ENCODE peak calls at places on chromosomes 12 and 14, in ten cellular contexts. P, Y, B, V, W, O, K, F, Z and N are unnamed samples.
A peak's percentile ranks its signal among the peaks of the same experiment; 100 is the strongest.

GRCh38 chr12:7503686-7504085 is at the start of gene CD163:
- ATAC-seq in P (no peak), Y (no peak), B (no peak), V (no peak), W (no peak), O (no peak), K (no peak), F (no peak), Z (peak; percentile 44), N (no peak)

GRCh38 chr12:96354326-96354725 is 45.9 kb downstream of the CDK17 start:
- ATAC-seq in P (no peak), Y (no peak), B (no peak), V (no peak), W (no peak), O (no peak), K (no peak), F (no peak), Z (no peak), N (no peak)

GRCh38 chr14:88228519-88229236 is 94.4 kb downstream of the KCNK10 start:
- ATAC-seq in P (peak; percentile 69), Y (no peak), B (no peak), V (no peak), W (peak; percentile 45), O (no peak), K (no peak), F (no peak), Z (no peak), N (peak; percentile 80)

GRCh38 chr12:132672116-132672515 is 15.0 kb downstream of the POLE start:
- ATAC-seq in P (no peak), Y (no peak), B (no peak), V (no peak), W (no peak), O (no peak), K (no peak), F (no peak), Z (no peak), N (no peak)

GRCh38 chr12:54004063-54004840 is 4.3 kb downstream of the HOXC9 start:
- ATAC-seq in P (no peak), Y (no peak), B (no peak), V (no peak), W (no peak), O (no peak), K (no peak), F (no peak), Z (no peak), N (no peak)

GRCh38 chr12:72273499-72273837 is 1.3 kb downstream of the TRHDE start:
- ATAC-seq in P (peak; percentile 13), Y (peak; percentile 40), B (no peak), V (peak; percentile 7), W (no peak), O (no peak), K (no peak), F (no peak), Z (no peak), N (no peak)

GRCh38 chr12:39230086-39230485 is 212.8 kb downstream of the KIF21A start:
- ATAC-seq in P (no peak), Y (no peak), B (no peak), V (no peak), W (no peak), O (no peak), K (no peak), F (no peak), Z (no peak), N (peak; percentile 52)

GRCh38 chr14:102500724-102501123 is 8.9 kb downstream of the ANKRD9 start:
- ATAC-seq in P (no peak), Y (no peak), B (peak; percentile 40), V (no peak), W (no peak), O (peak; percentile 7), K (peak; percentile 8), F (no peak), Z (peak; percentile 3), N (no peak)

GRCh38 chr12:66268562-66268961 is 33.7 kb upstream of the HELB start:
- ATAC-seq in P (no peak), Y (no peak), B (no peak), V (no peak), W (no peak), O (no peak), K (no peak), F (no peak), Z (peak; percentile 51), N (no peak)

GRCh38 chr12:38890102-38890501 is 15.3 kb downstream of the CPNE8 start:
- ATAC-seq in P (no peak), Y (no peak), B (no peak), V (no peak), W (no peak), O (no peak), K (no peak), F (no peak), Z (no peak), N (no peak)

GRCh38 chr14:59819446-59820088 is 51.0 kb downstream of the RTN1 start:
- ATAC-seq in P (peak; percentile 49), Y (no peak), B (no peak), V (no peak), W (no peak), O (no peak), K (no peak), F (no peak), Z (no peak), N (no peak)

GRCh38 chr12:4215862-4216541 is 57.6 kb upstream of the CCND2 start:
- ATAC-seq in P (peak; percentile 88), Y (no peak), B (peak; percentile 11), V (no peak), W (peak; percentile 90), O (peak; percentile 52), K (no peak), F (no peak), Z (no peak), N (peak; percentile 83)

GRCh38 chr14:97705976-97706375 is 908.8 kb downstream of the VRK1 start:
- ATAC-seq in P (peak; percentile 49), Y (no peak), B (peak; percentile 74), V (no peak), W (peak; percentile 61), O (peak; percentile 43), K (no peak), F (no peak), Z (no peak), N (no peak)

GRCh38 chr12:19285793-19286448 is 153.4 kb upstream of the AEBP2 start:
- ATAC-seq in P (no peak), Y (no peak), B (no peak), V (no peak), W (no peak), O (no peak), K (no peak), F (no peak), Z (no peak), N (no peak)

GRCh38 chr12:106956048-106956935 is 585 bp downstream of the TMEM263 start:
- ATAC-seq in P (peak; percentile 58), Y (peak; percentile 71), B (peak; percentile 56), V (peak; percentile 65), W (peak; percentile 62), O (peak; percentile 63), K (peak; percentile 47), F (peak; percentile 71), Z (peak; percentile 56), N (peak; percentile 54)